ENCODE peak calls at places on chromosomes 12 and 14, in seven cellular contexts. G, S, N, F, R, M and W are unnamed samples.

GRCh38 chr12:6161124-6161882 is 36.8 kb upstream of the VWF start:
- DNase-seq in M (no peak), R (no peak), S (peak), N (no peak), G (no peak), F (no peak), W (no peak)

GRCh38 chr12:1594045-1594294 is 411 bp downstream of the FBXL14 start:
- DNase-seq in G (peak), N (peak), S (peak), M (peak), F (no peak), R (no peak), W (no peak)

GRCh38 chr12:95820096-95820703 is 29.6 kb upstream of the NTN4 start:
- DNase-seq in S (peak), R (no peak), G (peak), F (no peak), M (no peak), N (no peak), W (peak)

GRCh38 chr14:99815696-99816095 is 22.5 kb downstream of the EML1 start:
- DNase-seq in M (no peak), G (no peak), N (no peak), S (no peak), R (no peak), F (no peak), W (no peak)

GRCh38 chr12:50062733-50063452 is 5.5 kb downstream of the ASIC1 start:
- DNase-seq in F (no peak), S (no peak), N (peak), G (no peak), M (no peak), R (no peak), W (no peak)

GRCh38 chr12:47236109-47236714 is 156.5 kb upstream of the AMIGO2 start:
- DNase-seq in G (no peak), N (no peak), S (peak), F (no peak), M (no peak), R (peak), W (no peak)

GRCh38 chr14:69288001-69288771 is 28.2 kb downstream of the GALNT16 start:
- DNase-seq in R (no peak), F (no peak), S (peak), G (peak), N (no peak), M (no peak), W (no peak)

GRCh38 chr14:32078794-32079663 is 1.9 kb downstream of the ARHGAP5 start:
- DNase-seq in R (no peak), N (no peak), F (no peak), G (no peak), M (no peak), S (no peak), W (no peak)

GRCh38 chr12:118356809-118357326 is 15.8 kb downstream of the TAOK3 start:
- DNase-seq in M (no peak), S (peak), F (no peak), G (peak), N (no peak), R (no peak), W (peak)